ENCODE peak calls at places on chromosomes 3 and 15, in ten cellular contexts. K is activated CD4-positive, CD25-positive, alpha-beta regulatory T cell treated with anti-CD3 and anti-CD28 coated beads, Interleukin-2, amount 50 U/mL, for 16 hours; D is activated CD4-positive, alpha-beta T cell treated with anti-CD3 and anti-CD28 coated beads, Interleukin-2, amount 50 U/mL, for 1 hour; C is A172; R is AG09309; L is T-helper 9 cell; X is Caco-2; I is memory B cell; J is sciatic nerve; S is BJ. W is an unnamed sample.

GRCh38 chr15:31264534-31265089 is 62.0 kb upstream of the KLF13 start:
- DNase-seq in D (no peak), K (no peak), R (no peak), J (peak; percentile 41), X (peak; percentile 29), L (no peak), S (no peak), C (no peak), I (no peak), W (peak; percentile 67)

GRCh38 chr3:110670407-110670806 is 401.2 kb upstream of the NECTIN3 start:
- DNase-seq in C (no peak), K (no peak), J (no peak), D (no peak), S (no peak), X (no peak), L (no peak), R (no peak), I (no peak), W (no peak)

GRCh38 chr3:51637941-51638471 is 33.0 kb upstream of the TEX264 start:
- DNase-seq in L (no peak), S (no peak), I (no peak), C (peak; percentile 59), J (no peak), D (peak; percentile 6), K (no peak), X (peak; percentile 73), R (peak; percentile 8), W (no peak)

GRCh38 chr15:98954411-98954810 is 53.2 kb downstream of the PGPEP1L start:
- DNase-seq in J (peak; percentile 79), K (no peak), D (no peak), I (no peak), S (peak; percentile 87), X (no peak), R (peak; percentile 47), C (peak; percentile 70), L (no peak), W (no peak)

GRCh38 chr3:100297784-100298183 is 36.8 kb upstream of the NIT2 start:
- DNase-seq in R (no peak), S (no peak), K (no peak), J (no peak), L (no peak), C (peak; percentile 10), X (no peak), I (no peak), D (no peak), W (no peak)

GRCh38 chr15:90560229-90560771 is 30.6 kb downstream of the CRTC3 start:
- DNase-seq in R (peak; percentile 96), J (peak; percentile 67), D (no peak), X (no peak), L (no peak), C (peak; percentile 94), I (no peak), K (no peak), S (peak; percentile 98), W (peak; percentile 83)

GRCh38 chr3:197345381-197345780 is 47.0 kb upstream of the DLG1 start:
- DNase-seq in I (no peak), K (no peak), J (peak; percentile 7), L (no peak), C (no peak), S (no peak), R (no peak), D (no peak), X (no peak), W (no peak)

GRCh38 chr3:56915969-56916586 is 114.3 kb upstream of the ARHGEF3 start:
- DNase-seq in L (peak; percentile 54), X (no peak), I (peak; percentile 37), C (no peak), J (no peak), S (no peak), K (peak; percentile 45), D (peak; percentile 62), R (no peak), W (no peak)

GRCh38 chr15:100186366-100186765 is 155.4 kb downstream of the ADAMTS17 start:
- DNase-seq in D (no peak), S (no peak), X (no peak), J (peak; percentile 30), C (no peak), K (no peak), I (no peak), R (no peak), L (no peak), W (no peak)

GRCh38 chr3:188326111-188326510 is 172.2 kb downstream of the LPP start:
- DNase-seq in L (no peak), D (no peak), R (no peak), I (no peak), C (no peak), X (no peak), K (no peak), J (no peak), S (no peak), W (no peak)

GRCh38 chr3:121985841-121986240 is 36.2 kb downstream of the ILDR1 start:
- DNase-seq in K (no peak), I (no peak), D (no peak), C (no peak), R (no peak), L (no peak), S (no peak), J (no peak), X (no peak), W (no peak)

GRCh38 chr15:70478251-70478990 is 284.9 kb downstream of the UACA start:
- DNase-seq in L (no peak), D (no peak), S (no peak), I (peak; percentile 40), J (no peak), C (no peak), X (no peak), R (no peak), K (no peak), W (no peak)

GRCh38 chr3:112610121-112610520 is 30.8 kb downstream of the CCDC80 start:
- DNase-seq in X (no peak), I (no peak), L (no peak), S (no peak), R (peak; percentile 78), C (no peak), J (no peak), K (no peak), D (no peak), W (no peak)

GRCh38 chr3:48226959-48227358 is 3.7 kb downstream of the CAMP start:
- DNase-seq in C (no peak), K (no peak), R (no peak), L (no peak), S (no peak), X (no peak), I (no peak), J (no peak), D (no peak), W (no peak)

GRCh38 chr15:95447486-95447885 is 883.0 kb upstream of the NR2F2 start:
- DNase-seq in D (no peak), X (no peak), I (no peak), J (no peak), K (no peak), S (no peak), R (no peak), L (no peak), C (no peak), W (no peak)

GRCh38 chr15:40340740-40341400 is at the start of gene CCDC9B:
- DNase-seq in X (no peak), K (no peak), J (peak; percentile 95), C (peak; percentile 80), R (peak; percentile 46), S (peak; percentile 41), L (no peak), I (no peak), D (no peak), W (peak; percentile 95)

GRCh38 chr3:157939166-157939565 is 167.1 kb downstream of the SHOX2 start:
- DNase-seq in D (no peak), I (no peak), X (no peak), J (no peak), S (no peak), L (no peak), K (no peak), R (no peak), C (no peak), W (no peak)

GRCh38 chr3:89171681-89172080 is 64.3 kb downstream of the EPHA3 start:
- DNase-seq in J (no peak), S (no peak), I (no peak), X (no peak), C (no peak), L (no peak), K (no peak), R (no peak), D (no peak), W (no peak)

GRCh38 chr3:187629711-187630110 is 40.5 kb downstream of the SST start:
- DNase-seq in C (no peak), D (no peak), S (peak; percentile 98), I (no peak), X (no peak), L (no peak), K (no peak), R (peak; percentile 73), J (no peak), W (no peak)

GRCh38 chr15:72970965-72971746 is 81.1 kb upstream of the NEO1 start:
- DNase-seq in I (no peak), L (no peak), D (no peak), J (no peak), C (no peak), R (no peak), S (no peak), X (no peak), K (no peak), W (no peak)